ENCODE peak calls at places on chromosomes 13 and 19, in six cellular contexts. Z is HCT116, H is GM20000, V is cardiac muscle cell, M is GM10248, W is hepatocyte. T is an unnamed sample.
A peak's percentile ranks its signal among the peaks of the same experiment; 100 is the strongest.

GRCh38 chr19:28026636-28027035 is 1186.3 kb downstream of the UQCRFS1 start:
- DNase-seq in H (no peak), W (no peak), Z (no peak), V (no peak), M (no peak), T (no peak)

GRCh38 chr19:40718774-40719391 is 2.0 kb downstream of the ITPKC start:
- DNase-seq in Z (peak; percentile 59), V (peak; percentile 49), H (peak; percentile 40), M (no peak), W (peak; percentile 89), T (peak; percentile 66)

GRCh38 chr19:1608414-1609391 is 3.4 kb upstream of the UQCR11 start:
- DNase-seq in H (peak; percentile 23), W (no peak), V (no peak), M (no peak), Z (no peak), T (no peak)

GRCh38 chr13:25473864-25474263 is 102.1 kb downstream of the ATP8A2 start:
- DNase-seq in W (no peak), H (no peak), M (no peak), Z (no peak), V (no peak), T (no peak)

GRCh38 chr19:41626877-41627276 is at the start of gene CEACAM4:
- DNase-seq in M (no peak), W (no peak), H (no peak), Z (no peak), V (no peak), T (no peak)

GRCh38 chr13:95656386-95657015 is 12.0 kb upstream of the DZIP1 start:
- DNase-seq in Z (no peak), V (peak; percentile 43), M (no peak), H (no peak), W (peak; percentile 30), T (no peak)

GRCh38 chr13:77800219-77800618 is 102.7 kb downstream of the SLAIN1 start:
- DNase-seq in V (peak; percentile 39), W (no peak), M (no peak), Z (no peak), H (no peak), T (no peak)

GRCh38 chr19:2761309-2761677 is 21.5 kb upstream of the SLC39A3 start:
- DNase-seq in M (no peak), H (no peak), V (no peak), W (no peak), Z (no peak), T (no peak)

GRCh38 chr19:29667941-29668340 is 2.7 kb downstream of the PLEKHF1 start:
- DNase-seq in W (no peak), Z (no peak), V (no peak), H (no peak), M (no peak), T (no peak)

GRCh38 chr13:45331981-45332830 is 8.8 kb downstream of the TPT1 start:
- DNase-seq in H (no peak), Z (peak; percentile 85), W (no peak), M (no peak), V (peak; percentile 95), T (no peak)

GRCh38 chr13:71213252-71213821 is 653.7 kb downstream of the DACH1 start:
- DNase-seq in Z (no peak), H (no peak), W (no peak), M (no peak), V (no peak), T (no peak)

GRCh38 chr13:71217827-71218226 is 649.2 kb downstream of the DACH1 start:
- DNase-seq in W (no peak), Z (no peak), M (no peak), H (no peak), V (no peak), T (no peak)

GRCh38 chr13:71219671-71220070 is 647.3 kb downstream of the DACH1 start:
- DNase-seq in M (no peak), W (no peak), Z (no peak), H (no peak), V (no peak), T (no peak)

GRCh38 chr13:71218960-71219359 is 648.0 kb downstream of the DACH1 start:
- DNase-seq in H (no peak), Z (no peak), W (peak; percentile 48), V (no peak), M (no peak), T (no peak)
- TF ChIP-seq CTCF in H (no peak), Z (peak; percentile 27), W (peak; percentile 48), V (no peak), M (peak; percentile 29), T (no peak)

DNA sequence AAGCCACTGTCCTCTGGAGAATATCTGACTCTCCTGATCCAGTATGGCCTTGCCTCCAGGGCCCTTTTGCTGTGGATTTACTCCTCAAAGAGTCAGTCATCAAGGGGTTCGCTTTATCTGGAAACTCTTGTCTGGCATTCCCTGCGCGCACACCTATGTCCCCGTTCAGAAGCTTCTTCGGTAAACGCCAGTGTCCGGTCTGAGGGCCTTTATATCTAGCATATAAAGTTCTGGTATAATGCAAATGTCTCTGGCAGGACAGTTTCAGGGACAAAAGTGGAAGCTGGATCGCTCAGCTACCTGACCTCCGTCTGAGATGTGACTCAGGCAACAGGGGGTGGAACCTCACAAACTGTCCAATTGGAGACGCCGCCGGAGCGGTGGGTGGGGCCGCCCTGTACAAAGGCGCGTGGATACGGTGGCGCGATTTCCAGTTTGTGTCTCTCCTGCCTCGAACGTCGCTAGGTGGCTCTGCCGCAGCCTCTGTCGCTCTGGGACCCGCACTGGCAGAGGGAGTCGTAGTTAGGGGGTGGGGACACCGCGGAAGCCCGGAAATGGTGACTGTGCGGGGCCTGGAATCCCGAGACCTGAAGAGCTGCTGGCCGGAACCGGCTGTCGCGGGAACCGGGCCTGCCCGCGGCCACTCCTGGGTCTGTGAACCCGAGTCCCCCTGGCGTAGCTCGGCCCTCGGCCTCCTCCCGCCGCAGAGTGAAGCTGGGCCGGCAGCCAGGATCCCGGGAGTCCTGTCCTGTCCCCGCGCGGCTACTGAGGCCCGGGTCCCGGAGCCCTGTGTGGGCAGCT is 10.6 kb upstream of the ZNF709 start:
- DNase-seq in Z (no peak), V (peak; percentile 81), H (peak; percentile 88), M (peak; percentile 89), W (peak; percentile 95), T (peak; percentile 88)
- TF ChIP-seq CTCF in Z (no peak), V (peak; percentile 37), H (no peak), M (peak; percentile 44), W (peak; percentile 41), T (no peak)

GRCh38 chr13:32790731-32791130 is 204.5 kb downstream of the PDS5B start:
- DNase-seq in M (no peak), Z (no peak), V (peak; percentile 7), H (no peak), W (peak; percentile 6), T (no peak)
- TF ChIP-seq CTCF in M (no peak), Z (peak; percentile 40), V (no peak), H (no peak), W (peak; percentile 3), T (no peak)

GRCh38 chr19:19120308-19121156 is 17.7 kb downstream of the TMEM161A start:
- DNase-seq in Z (no peak), W (peak; percentile 72), V (peak; percentile 95), H (no peak), M (peak; percentile 24), T (peak; percentile 75)
- TF ChIP-seq CTCF in Z (no peak), W (no peak), V (no peak), H (no peak), M (no peak), T (no peak)

DNA sequence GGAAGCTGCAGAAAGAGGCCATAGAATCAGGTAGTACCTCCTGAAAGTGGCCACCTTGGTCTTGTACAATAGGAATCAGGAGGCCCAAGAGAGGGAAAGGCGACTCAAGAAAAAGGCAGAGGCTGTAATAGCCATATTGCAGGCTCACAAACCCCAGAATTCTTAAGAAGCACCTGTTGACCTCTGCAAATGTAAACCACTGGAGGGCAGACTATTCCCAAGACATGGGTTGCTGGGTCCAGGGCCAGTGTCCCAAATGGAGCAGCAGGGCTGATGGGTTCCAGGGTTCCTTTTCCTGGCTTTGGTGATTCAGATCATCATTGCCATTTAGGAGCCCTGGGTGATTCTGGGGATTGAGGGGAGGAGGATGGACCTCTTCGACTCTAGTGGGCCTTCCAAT is 167.6 kb downstream of the B3GLCT start:
- DNase-seq in H (no peak), V (no peak), W (no peak), M (no peak), Z (no peak), T (no peak)
- TF ChIP-seq CTCF in H (no peak), V (no peak), W (no peak), M (no peak), Z (no peak), T (no peak)

T was measured in mesothelial cell of epicardium.